ENCODE peak calls at places on chromosome 22, in five cellular contexts. N is transverse colon, J is upper lobe of left lung, O is body of pancreas, G is H1. K is an unnamed sample.

GRCh38 chr22:32653823-32654222 is 147.7 kb upstream of the TIMP3 start:
- DNase-seq in O (no peak), G (no peak), N (no peak), J (no peak), K (no peak)

GRCh38 chr22:19275919-19276600 is 15.5 kb downstream of the CLTCL1 start:
- DNase-seq in J (no peak), N (no peak), O (no peak), G (no peak), K (no peak)

GRCh38 chr22:30490399-30490798 is 15.1 kb downstream of the SEC14L4 start:
- DNase-seq in O (no peak), G (no peak), N (no peak), J (no peak), K (no peak)

GRCh38 chr22:40276877-40277823 is 69.2 kb upstream of the ADSL start:
- DNase-seq in O (no peak), G (no peak), J (no peak), N (no peak), K (no peak)

GRCh38 chr22:24566899-24567511 is 11.2 kb downstream of the SNRPD3 start:
- DNase-seq in N (no peak), O (no peak), G (no peak), J (no peak), K (no peak)

GRCh38 chr22:19598054-19598855 is 74.0 kb upstream of the CLDN5 start:
- DNase-seq in O (no peak), N (no peak), J (no peak), G (no peak), K (peak; percentile 26)

GRCh38 chr22:43544282-43544673 is 132.5 kb downstream of the MPPED1 start:
- DNase-seq in O (no peak), G (no peak), J (no peak), N (no peak), K (no peak)

GRCh38 chr22:43411981-43412807 is at the start of gene MPPED1:
- DNase-seq in J (peak; percentile 61), N (no peak), O (no peak), G (no peak), K (no peak)

GRCh38 chr22:30474683-30475424 is 3.0 kb upstream of the SEC14L3 start:
- DNase-seq in G (no peak), J (no peak), O (no peak), N (no peak), K (no peak)

GRCh38 chr22:42417645-42418303 is 14.4 kb downstream of the NFAM1 start:
- DNase-seq in O (no peak), J (no peak), N (no peak), G (no peak), K (no peak)

GRCh38 chr22:26671317-26672059 is 14.1 kb downstream of the MIAT start:
- DNase-seq in O (peak; percentile 40), J (peak; percentile 79), N (peak; percentile 60), G (no peak), K (no peak)

GRCh38 chr22:46990937-46991520 is 228.6 kb downstream of the TBC1D22A start:
- DNase-seq in N (no peak), G (no peak), J (no peak), O (no peak), K (no peak)

GRCh38 chr22:29871684-29872083 is 11.3 kb upstream of the MTMR3 start:
- DNase-seq in N (no peak), J (no peak), O (no peak), G (no peak), K (no peak)

GRCh38 chr22:24417901-24418641 is 9.3 kb upstream of the ADORA2A start:
- DNase-seq in O (no peak), J (peak; percentile 79), G (no peak), N (no peak), K (no peak)

GRCh38 chr22:36901411-36902142 is 11.9 kb upstream of the CSF2RB start:
- DNase-seq in G (no peak), O (no peak), J (no peak), N (peak; percentile 35), K (no peak)

GRCh38 chr22:19942071-19942885 is 660 bp upstream of the TXNRD2 start:
- DNase-seq in J (no peak), G (no peak), N (no peak), O (no peak), K (no peak)

GRCh38 chr22:36117053-36117554 is 43.5 kb downstream of the APOL3 start:
- DNase-seq in N (no peak), J (no peak), G (no peak), O (no peak), K (no peak)

GRCh38 chr22:37599161-37599560 is 9.5 kb upstream of the GGA1 start:
- DNase-seq in J (no peak), G (no peak), O (no peak), N (peak; percentile 78), K (no peak)

GRCh38 chr22:46611189-46611588 is 9.0 kb upstream of the GRAMD4 start:
- DNase-seq in N (no peak), J (no peak), O (no peak), G (no peak), K (no peak)

GRCh38 chr22:28783786-28784671 is 11.5 kb downstream of the CCDC117 start:
- DNase-seq in O (no peak), J (no peak), G (no peak), N (no peak), K (no peak)

GRCh38 chr22:36211237-36211881 is 9.8 kb upstream of the APOL4 start:
- DNase-seq in G (no peak), O (no peak), J (no peak), N (no peak), K (no peak)

GRCh38 chr22:46653596-46653995 is 33.4 kb downstream of the GRAMD4 start:
- DNase-seq in G (no peak), N (peak; percentile 36), J (no peak), O (no peak), K (no peak)

GRCh38 chr22:50083462-50084081 is 1.7 kb downstream of the MLC1 start:
- DNase-seq in G (no peak), N (no peak), J (peak; percentile 71), O (no peak), K (no peak)
- TF ChIP-seq POLR2A in G (no peak), N (no peak), J (no peak), O (no peak), K (no peak)

DNA sequence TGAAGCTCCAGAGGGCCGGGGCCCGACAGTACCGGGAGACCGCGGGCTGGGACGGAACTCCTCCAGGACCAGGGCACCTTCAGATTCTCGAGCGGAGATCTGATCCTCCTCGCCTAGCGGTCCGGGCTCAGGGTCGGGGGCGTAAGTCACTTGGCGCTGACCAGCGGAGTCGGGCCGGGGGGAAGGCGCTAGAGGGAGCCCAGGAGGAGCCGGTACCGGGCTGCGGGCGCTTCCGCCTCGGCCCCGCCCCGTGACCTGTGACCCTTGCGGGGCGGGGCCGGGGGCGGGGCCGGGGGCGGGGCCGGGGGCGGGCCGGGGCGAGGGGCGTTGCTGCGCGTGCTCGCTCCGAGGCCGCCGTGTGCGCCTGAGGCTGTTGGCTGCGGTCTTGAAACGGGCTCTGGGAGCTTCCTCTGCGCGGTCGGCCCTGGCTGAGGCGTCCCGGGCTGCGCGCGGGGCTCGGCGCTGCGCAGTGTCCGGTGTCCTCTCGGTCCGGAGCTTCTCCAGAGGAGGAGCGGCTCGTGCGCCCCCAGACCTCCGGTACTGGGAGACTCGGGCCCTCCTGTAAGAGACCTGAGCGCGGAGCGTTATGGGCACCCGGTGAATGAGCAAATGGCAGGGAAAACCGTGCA is at the start of gene ARSA:
- DNase-seq in J (peak; percentile 95), G (no peak), O (peak; percentile 81), N (peak; percentile 86), K (no peak)
- TF ChIP-seq POLR2A in J (peak; percentile 24), G (no peak), O (peak; percentile 72), N (peak; percentile 60), K (peak; percentile 48)

GRCh38 chr22:50250249-50250554 is 863 bp downstream of the HDAC10 start:
- DNase-seq in N (no peak), G (no peak), O (no peak), J (no peak), K (no peak)

GRCh38 chr22:50249382-50250248 is 1.4 kb downstream of the HDAC10 start:
- DNase-seq in N (no peak), J (peak; percentile 77), G (no peak), O (no peak), K (no peak)

GRCh38 chr22:50251472-50252054 is 498 bp upstream of the HDAC10 start:
- DNase-seq in O (no peak), N (no peak), G (no peak), J (no peak), K (no peak)

GRCh38 chr22:50252081-50253045 is 1.3 kb upstream of the HDAC10 start:
- DNase-seq in G (no peak), O (peak; percentile 79), N (peak; percentile 84), J (peak; percentile 88), K (peak; percentile 67)

DNA sequence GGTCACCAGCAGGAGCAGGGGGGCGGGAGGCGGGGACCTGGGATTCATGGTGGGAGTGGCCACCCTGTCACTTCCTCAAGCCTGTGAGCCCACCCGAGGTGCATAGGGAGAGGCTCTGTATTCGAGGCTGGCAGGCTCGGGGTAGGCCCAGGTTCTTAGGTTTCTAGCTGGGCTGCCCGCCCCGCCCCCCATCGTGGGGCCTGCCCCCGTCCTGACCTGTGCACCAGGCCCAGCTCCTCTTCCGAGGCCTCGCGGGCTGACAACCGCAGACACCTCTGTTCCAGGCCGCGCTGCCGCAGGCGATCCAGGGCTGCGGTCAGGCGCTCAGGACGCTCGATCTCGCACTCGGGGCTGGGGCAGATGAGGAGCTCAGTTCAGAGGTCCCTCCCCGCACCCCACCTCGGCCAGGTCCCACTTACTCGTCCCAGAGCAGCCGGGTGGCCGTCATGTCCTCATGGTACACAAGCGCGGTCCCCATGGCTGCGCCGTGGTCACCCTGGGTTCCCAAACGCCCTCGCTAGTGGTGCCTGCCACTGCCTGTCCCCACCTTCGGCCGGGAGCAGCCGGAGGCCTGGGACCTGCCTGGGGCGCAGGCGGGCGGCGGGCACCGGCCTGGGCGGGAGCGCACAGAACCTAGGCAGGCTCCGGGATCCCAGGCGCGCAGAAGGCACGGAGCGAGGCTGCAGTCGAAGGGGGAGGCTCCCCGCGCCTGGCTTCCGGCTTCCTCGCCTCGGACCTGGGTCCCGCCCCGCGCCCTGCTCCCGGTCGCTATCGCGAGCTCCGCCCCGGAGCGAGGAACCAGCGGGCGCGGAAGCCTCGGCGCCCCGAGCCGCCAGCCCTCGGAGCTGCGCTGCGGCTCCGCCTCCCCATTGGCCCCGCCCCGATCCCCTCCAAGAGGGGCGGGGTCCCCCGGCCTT is at the start of gene HDAC10:
- DNase-seq in G (no peak), N (peak; percentile 91), J (peak; percentile 97), O (peak; percentile 80), K (peak; percentile 72)
- TF ChIP-seq POLR2A in G (peak; percentile 44), N (peak; percentile 58), J (peak; percentile 51), O (peak; percentile 67), K (peak; percentile 52)

DNA sequence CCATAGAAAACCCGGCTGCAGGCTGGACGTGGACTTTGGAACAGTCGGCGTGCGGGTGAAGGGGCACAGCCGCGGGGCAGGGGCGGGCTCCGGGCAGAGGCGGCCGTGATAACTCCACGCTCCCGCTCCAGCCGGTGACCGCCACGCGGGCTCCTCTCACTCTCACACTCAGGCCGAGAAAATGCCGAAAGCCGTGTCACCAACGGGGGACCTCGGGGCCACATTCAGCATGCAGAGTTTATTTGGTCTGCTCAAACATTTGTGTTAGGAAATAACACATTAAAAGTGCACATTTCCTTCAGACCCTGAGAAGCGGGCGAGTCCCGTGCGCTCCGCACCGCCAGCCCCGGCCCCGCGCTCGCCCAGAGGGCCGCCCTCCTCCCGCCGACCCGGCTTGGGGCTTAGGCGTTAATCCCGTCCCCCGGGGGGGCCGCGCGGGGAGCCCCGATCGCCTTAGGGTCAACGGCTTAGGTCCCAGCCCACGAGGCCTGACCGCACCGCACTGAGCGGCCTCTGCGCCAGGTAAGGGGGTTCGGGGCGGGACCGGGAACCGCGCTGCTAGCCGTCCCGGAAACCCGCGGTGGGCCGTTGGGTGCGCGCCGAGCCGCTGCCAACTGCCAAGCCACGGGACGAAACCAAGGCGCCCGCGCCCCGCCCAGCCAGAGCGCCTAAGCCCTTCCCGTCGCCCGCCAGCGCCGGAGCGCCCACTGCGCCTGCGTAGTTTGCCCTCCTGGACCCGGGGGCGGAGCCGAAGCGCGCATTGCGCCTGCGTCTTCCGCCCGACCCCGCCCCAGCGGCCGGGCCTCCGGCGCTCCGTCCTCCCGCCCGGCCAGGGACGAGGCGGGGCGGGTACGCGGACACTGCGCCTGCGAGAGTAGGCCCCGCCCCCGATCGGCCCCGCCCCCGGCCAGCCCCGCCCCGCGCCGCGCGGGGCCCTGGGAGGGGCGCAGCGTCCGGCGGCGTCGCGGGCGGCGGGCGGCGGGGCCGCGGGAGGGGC is at the start of gene ZBED4:
- DNase-seq in J (peak; percentile 100), G (peak; percentile 89), O (peak; percentile 99), N (peak; percentile 99), K (peak; percentile 91)
- TF ChIP-seq POLR2A in J (peak; percentile 83), G (peak; percentile 31), O (peak; percentile 91), N (peak; percentile 89), K (peak; percentile 81)

K was measured in H54.